ENCODE peak calls at places on chromosomes 11 and 22, in four cellular contexts. U is AG04450, X is Ammon's horn, H is WERI-Rb-1. V is an unnamed sample.

GRCh38 chr22:27438271-27438980 is 363.1 kb downstream of the MN1 start:
- DNase-seq in U (no peak), X (peak; percentile 35), H (peak; percentile 92), V (no peak)

GRCh38 chr11:61429346-61429690 is 457 bp downstream of the CPSF7 start:
- DNase-seq in X (peak; percentile 31), H (peak; percentile 76), U (no peak), V (peak; percentile 90)

GRCh38 chr22:47625013-47625385 is 862.5 kb downstream of the TBC1D22A start:
- DNase-seq in H (no peak), U (no peak), X (no peak), V (no peak)

GRCh38 chr11:43578346-43579170 is 102.0 kb upstream of the HSD17B12 start:
- DNase-seq in H (no peak), X (no peak), U (no peak), V (no peak)

GRCh38 chr22:30221121-30221992 is 25.2 kb downstream of the LIF start:
- DNase-seq in H (no peak), U (no peak), X (no peak), V (no peak)

GRCh38 chr11:88501535-88501934 is 164.0 kb upstream of the CTSC start:
- DNase-seq in H (no peak), X (no peak), U (no peak), V (no peak)

GRCh38 chr11:45815747-45816146 is 10.8 kb downstream of the SLC35C1 start:
- DNase-seq in H (peak; percentile 25), U (no peak), X (no peak), V (no peak)

GRCh38 chr22:25069426-25069757 is 116.9 kb downstream of the KIAA1671 start:
- DNase-seq in U (no peak), X (no peak), H (no peak), V (no peak)

GRCh38 chr22:37784829-37785495 is 22.8 kb upstream of the GCAT start:
- DNase-seq in X (no peak), H (peak; percentile 74), U (no peak), V (no peak)

GRCh38 chr11:117020873-117021564 is 77.2 kb downstream of the SIK3 start:
- DNase-seq in X (no peak), H (no peak), U (no peak), V (peak; percentile 46)

GRCh38 chr11:129041611-129042018 is 98.9 kb upstream of the TP53AIP1 start:
- DNase-seq in H (no peak), X (peak; percentile 12), U (no peak), V (no peak)

GRCh38 chr11:59426361-59427067 is at the start of gene OR5A2:
- DNase-seq in X (no peak), H (no peak), U (no peak), V (no peak)

GRCh38 chr11:95780544-95780943 is 9.0 kb downstream of the FAM76B start:
- DNase-seq in U (no peak), H (no peak), X (no peak), V (no peak)

GRCh38 chr11:25860677-25861445 is 471.1 kb upstream of the ANO3 start:
- DNase-seq in H (no peak), U (peak; percentile 13), X (no peak), V (no peak)

GRCh38 chr11:120511804-120512726 is 517 bp downstream of the GRIK4 start:
- DNase-seq in U (no peak), X (no peak), H (peak; percentile 31), V (no peak)

GRCh38 chr22:49451070-49451840 is 376.4 kb downstream of the BRD1 start:
- DNase-seq in H (no peak), X (no peak), U (no peak), V (no peak)

GRCh38 chr22:40018051-40018450 is 23.3 kb downstream of the FAM83F start:
- DNase-seq in X (no peak), H (no peak), U (no peak), V (no peak)

GRCh38 chr11:95977534-95978174 is 53.7 kb upstream of the MTMR2 start:
- DNase-seq in H (no peak), U (no peak), X (no peak), V (no peak)

GRCh38 chr11:113375402-113375801 is 12.2 kb upstream of the ANKK1 start:
- DNase-seq in U (no peak), H (no peak), X (no peak), V (no peak)

GRCh38 chr11:28108909-28109308 is 721 bp downstream of the METTL15 start:
- DNase-seq in U (no peak), X (no peak), H (no peak), V (no peak)

GRCh38 chr11:64124147-64124546 is 41.8 kb downstream of the MACROD1 start:
- DNase-seq in U (no peak), X (no peak), H (no peak), V (no peak)

GRCh38 chr22:50713008-50713385 is 25.0 kb upstream of the ACR start:
- DNase-seq in X (no peak), H (no peak), U (no peak), V (no peak)

GRCh38 chr11:11586465-11586864 is 35.3 kb downstream of the GALNT18 start:
- DNase-seq in U (no peak), H (no peak), X (no peak), V (no peak)

GRCh38 chr11:62138630-62139425 is 15.0 kb downstream of the INCENP start:
- DNase-seq in U (no peak), H (no peak), X (no peak), V (peak; percentile 11)

GRCh38 chr11:94740975-94741707 is 27.0 kb upstream of the AMOTL1 start:
- DNase-seq in U (no peak), X (peak; percentile 68), H (peak; percentile 60), V (peak; percentile 46)

GRCh38 chr11:110972640-110973039 is 260.4 kb upstream of the ARHGAP20 start:
- DNase-seq in H (no peak), X (no peak), U (peak; percentile 68), V (no peak)

GRCh38 chr22:19869497-19870152 is 15.0 kb upstream of the GNB1L start:
- DNase-seq in H (peak; percentile 8), X (no peak), U (no peak), V (no peak)

GRCh38 chr22:47168900-47169800 is 406.7 kb downstream of the TBC1D22A start:
- DNase-seq in U (no peak), H (peak; percentile 61), X (no peak), V (no peak)

GRCh38 chr11:68968306-68969255 is 12.2 kb downstream of the MRGPRD start:
- DNase-seq in U (no peak), H (no peak), X (no peak), V (no peak)